ENCODE peak calls at places on chromosomes 11 and 22, in five cellular contexts. A is H1, X is H9, N is trophoblast cell, H is mesenchymal stem cell. Q is an unnamed sample.

GRCh38 chr11:9571071-9571765 is 2.3 kb upstream of the WEE1 start:
- DNase-seq in N (peak), H (peak), X (no peak), A (no peak), Q (no peak)

GRCh38 chr11:19962795-19963163 is 197.5 kb downstream of the DBX1 start:
- DNase-seq in N (peak), A (no peak), X (no peak), H (peak), Q (no peak)

GRCh38 chr22:31286360-31287255 is 5.7 kb downstream of the PIK3IP1 start:
- DNase-seq in A (no peak), H (peak), X (no peak), N (no peak), Q (no peak)

GRCh38 chr11:18392434-18393321 is 1.7 kb upstream of the LDHA start:
- DNase-seq in N (no peak), A (no peak), X (no peak), H (no peak), Q (no peak)

GRCh38 chr22:37337204-37337943 is 55.1 kb downstream of the CYTH4 start:
- DNase-seq in H (peak), X (no peak), N (no peak), A (no peak), Q (no peak)

GRCh38 chr11:115645631-115646271 is 141.5 kb upstream of the CADM1 start:
- DNase-seq in H (peak), N (no peak), X (peak), A (no peak), Q (peak)

GRCh38 chr11:126391970-126392637 is 36.6 kb downstream of the ST3GAL4 start:
- DNase-seq in N (no peak), H (no peak), A (no peak), X (peak), Q (no peak)

GRCh38 chr11:128692750-128693578 is 908 bp upstream of the FLI1 start:
- DNase-seq in A (no peak), H (peak), N (peak), X (peak), Q (no peak)

GRCh38 chr11:80417681-80418080 is 976.9 kb upstream of the TENM4 start:
- DNase-seq in A (no peak), H (no peak), N (no peak), X (no peak), Q (no peak)

GRCh38 chr11:19703211-19703610 is 9.4 kb upstream of the NAV2 start:
- DNase-seq in X (no peak), N (peak), A (no peak), H (peak), Q (no peak)

GRCh38 chr11:119685073-119685746 is 43.8 kb downstream of the NECTIN1 start:
- DNase-seq in A (no peak), N (no peak), H (no peak), X (no peak), Q (no peak)

GRCh38 chr11:83483808-83484207 is 197.6 kb upstream of the CCDC90B start:
- DNase-seq in X (no peak), N (no peak), H (no peak), A (no peak), Q (no peak)

GRCh38 chr22:30838111-30838510 is 130.5 kb downstream of the MORC2 start:
- DNase-seq in N (no peak), A (no peak), X (no peak), H (peak), Q (no peak)

GRCh38 chr11:87628161-87628560 is 547.1 kb downstream of the RAB38 start:
- DNase-seq in N (no peak), A (no peak), X (peak), H (no peak), Q (no peak)

GRCh38 chr11:75924966-75925784 is 110.2 kb downstream of the UVRAG start:
- DNase-seq in N (no peak), X (no peak), H (no peak), A (no peak), Q (no peak)

GRCh38 chr11:114820621-114821020 is 142.3 kb downstream of the NXPE2 start:
- DNase-seq in N (no peak), X (no peak), H (no peak), A (no peak), Q (no peak)

GRCh38 chr11:125202362-125202880 is 37.9 kb downstream of the PKNOX2 start:
- DNase-seq in N (no peak), A (no peak), H (no peak), X (no peak), Q (no peak)

GRCh38 chr11:125202977-125203376 is 38.4 kb downstream of the PKNOX2 start:
- DNase-seq in A (no peak), H (no peak), X (no peak), N (no peak), Q (no peak)

GRCh38 chr11:125201525-125202121 is 37.1 kb downstream of the PKNOX2 start:
- DNase-seq in N (no peak), X (no peak), H (no peak), A (no peak), Q (peak)

GRCh38 chr11:125200441-125200840 is 35.9 kb downstream of the PKNOX2 start:
- DNase-seq in H (no peak), A (no peak), X (no peak), N (no peak), Q (no peak)

DNA sequence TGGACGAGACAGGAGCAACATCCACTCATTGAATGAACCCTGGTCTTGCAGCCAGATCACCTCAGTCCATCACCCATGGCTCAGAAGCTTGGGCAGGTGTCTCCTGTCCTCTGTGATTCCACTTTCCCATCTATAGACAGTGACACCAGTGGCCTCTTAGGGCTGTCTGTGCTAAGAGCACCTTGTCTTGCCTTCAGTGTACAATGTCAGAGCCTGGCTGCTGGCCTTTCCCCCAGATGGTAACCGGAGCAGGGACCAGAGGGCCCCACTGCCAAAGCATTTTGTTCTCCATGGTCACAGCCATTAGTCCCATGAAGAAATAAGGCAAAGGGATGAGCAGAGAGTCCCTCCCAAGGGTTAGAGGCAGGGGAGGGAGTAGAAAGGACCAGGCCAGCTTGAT is 35.4 kb downstream of the PKNOX2 start:
- DNase-seq in N (no peak), H (no peak), X (no peak), A (no peak), Q (no peak)
- H2BK12ac ChIP-seq in N (no peak), H (no peak), X (no peak), A (no peak), Q (no peak)

GRCh38 chr11:42251984-42252383 is 792.5 kb upstream of the LRRC4C start:
- DNase-seq in H (no peak), A (no peak), N (no peak), X (no peak), Q (no peak)
- H2BK12ac ChIP-seq in H (no peak), A (no peak), N (no peak), X (no peak), Q (no peak)

GRCh38 chr22:23075050-23075449 is 4.7 kb downstream of the GNAZ start:
- DNase-seq in N (no peak), A (no peak), X (no peak), H (no peak), Q (no peak)

GRCh38 chr22:23074451-23074850 is 4.1 kb downstream of the GNAZ start:
- DNase-seq in H (no peak), N (no peak), A (no peak), X (no peak), Q (no peak)

GRCh38 chr22:23072911-23073491 is 2.7 kb downstream of the GNAZ start:
- DNase-seq in A (no peak), N (peak), X (no peak), H (no peak), Q (no peak)

GRCh38 chr22:23072035-23072910 is 2.0 kb downstream of the GNAZ start:
- DNase-seq in N (peak), X (no peak), H (no peak), A (no peak), Q (no peak)

GRCh38 chr22:23073506-23074229 is 3.3 kb downstream of the GNAZ start:
- DNase-seq in N (no peak), A (no peak), H (no peak), X (no peak), Q (no peak)
- H2BK12ac ChIP-seq in N (no peak), A (no peak), H (no peak), X (no peak), Q (no peak)

GRCh38 chr11:125350206-125351044 is 145.6 kb downstream of the FEZ1 start:
- DNase-seq in N (peak), X (no peak), H (no peak), A (no peak), Q (no peak)

GRCh38 chr11:125348704-125349635 is 147.1 kb downstream of the FEZ1 start:
- DNase-seq in H (peak), A (no peak), N (peak), X (peak), Q (no peak)

GRCh38 chr11:125351868-125352250 is 144.2 kb downstream of the FEZ1 start:
- DNase-seq in A (no peak), X (no peak), N (no peak), H (no peak), Q (no peak)

GRCh38 chr11:125348141-125348651 is 147.9 kb downstream of the FEZ1 start:
- DNase-seq in A (no peak), N (no peak), H (no peak), X (no peak), Q (peak)

DNA sequence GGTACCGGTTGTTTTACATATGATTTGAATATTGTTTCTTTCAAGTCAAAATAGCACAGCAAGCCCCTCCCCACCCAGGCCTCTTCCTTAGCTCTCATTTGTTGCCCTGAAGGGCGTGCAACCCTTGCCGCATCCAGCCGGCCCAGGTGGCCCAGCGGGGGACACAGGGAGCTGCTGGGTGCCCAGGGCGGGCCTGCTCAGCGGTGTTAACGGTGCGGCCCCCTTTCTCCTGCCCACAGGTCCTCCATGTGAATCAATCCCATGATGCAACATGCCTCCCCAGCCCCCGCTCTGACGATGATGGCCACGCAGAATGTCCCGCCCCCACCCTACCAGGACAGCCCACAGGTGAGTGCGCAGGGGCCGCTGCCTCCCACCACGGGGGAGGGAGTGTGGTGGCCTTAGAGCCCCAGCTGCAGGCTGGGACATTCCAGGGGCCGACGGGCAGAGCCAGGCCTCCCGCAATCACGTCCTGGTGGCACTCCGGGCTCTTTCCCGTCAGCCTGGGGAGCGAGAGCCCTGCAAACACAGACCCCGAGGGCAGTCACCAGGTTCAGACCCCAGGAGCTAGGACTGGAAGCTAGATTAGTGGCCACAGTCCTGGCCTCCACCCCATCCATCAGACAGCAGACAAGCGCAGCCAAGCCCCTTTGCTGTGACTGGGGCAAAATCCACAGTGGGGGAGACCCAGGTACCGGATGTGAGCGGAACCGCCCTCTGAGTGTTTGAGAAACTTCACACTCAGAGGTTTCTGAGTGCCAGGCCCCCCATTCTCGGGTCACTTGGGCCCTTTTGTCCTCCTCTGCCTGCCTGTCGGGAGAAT is 144.8 kb downstream of the FEZ1 start:
- DNase-seq in H (no peak), N (no peak), X (peak), A (no peak), Q (no peak)
- H2BK12ac ChIP-seq in H (no peak), N (no peak), X (no peak), A (no peak), Q (peak)

DNA sequence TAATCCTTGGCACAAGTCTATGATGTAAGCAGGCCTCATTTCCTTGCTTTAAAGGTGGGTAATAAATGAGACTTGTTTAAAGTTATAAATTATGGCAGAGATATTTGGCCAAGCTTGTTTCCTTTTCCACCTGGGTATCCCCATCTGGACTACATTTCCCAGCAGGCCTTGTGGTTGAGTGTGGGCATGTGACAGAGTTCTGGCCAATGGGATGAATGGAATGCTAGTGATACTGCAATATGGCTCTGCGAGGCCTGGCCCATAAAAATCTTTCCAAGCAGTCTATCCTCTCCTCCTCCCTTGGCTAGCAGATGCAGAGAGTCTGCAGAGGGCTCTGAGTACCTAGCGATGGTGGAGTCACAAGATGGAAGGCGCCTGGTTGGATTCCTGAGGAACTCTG is 102.5 kb downstream of the TIMP3 start:
- DNase-seq in N (peak), A (no peak), H (peak), X (peak), Q (peak)
- H2BK12ac ChIP-seq in N (no peak), A (no peak), H (no peak), X (no peak), Q (no peak)

GRCh38 chr11:3896644-3897043 is 41.2 kb downstream of the STIM1 start:
- DNase-seq in X (no peak), H (no peak), A (no peak), N (no peak), Q (no peak)
- H2BK12ac ChIP-seq in X (no peak), H (no peak), A (no peak), N (no peak), Q (no peak)

Q was measured in neuronal stem cell.